ENCODE peak calls at places on chromosome 17, in ten cellular contexts. B, K, I, Q, X, L, O, S, G and V are unnamed samples.

GRCh38 chr17:49646391-49647255 is 31.3 kb downstream of the SPOP start:
- DNase-seq in G (peak; percentile 77), Q (no peak), I (no peak), L (no peak), O (no peak), X (no peak), K (peak; percentile 38), B (no peak), S (peak; percentile 13), V (no peak)

GRCh38 chr17:17870292-17870691 is 33.5 kb upstream of the SREBF1 start:
- DNase-seq in K (no peak), B (no peak), I (no peak), L (no peak), Q (no peak), G (no peak), X (no peak), S (no peak), O (no peak), V (no peak)

GRCh38 chr17:80146121-80147034 is 550 bp downstream of the EIF4A3 start:
- DNase-seq in S (no peak), K (peak; percentile 27), B (peak; percentile 72), G (peak; percentile 16), L (no peak), O (no peak), I (no peak), X (no peak), Q (no peak), V (no peak)

GRCh38 chr17:75475851-75476250 is 19.4 kb downstream of the TMEM94 start:
- DNase-seq in L (peak; percentile 51), O (no peak), B (peak; percentile 66), S (no peak), K (peak; percentile 51), X (no peak), G (peak; percentile 18), I (no peak), Q (no peak), V (no peak)

GRCh38 chr17:50052822-50053653 is 2.9 kb upstream of the ITGA3 start:
- DNase-seq in K (peak; percentile 71), X (peak; percentile 65), I (no peak), G (peak; percentile 38), Q (no peak), B (peak; percentile 74), S (no peak), O (no peak), L (peak; percentile 50), V (no peak)

GRCh38 chr17:39867891-39868553 is at the start of gene ZPBP2:
- DNase-seq in K (no peak), I (no peak), B (no peak), O (no peak), S (no peak), G (no peak), L (no peak), Q (no peak), X (no peak), V (no peak)

GRCh38 chr17:77783991-77784820 is 174.3 kb upstream of the TNRC6C start:
- DNase-seq in K (no peak), B (no peak), X (no peak), Q (no peak), G (no peak), I (no peak), L (no peak), O (no peak), S (no peak), V (no peak)

GRCh38 chr17:77325826-77326581 is 185.2 kb downstream of the SEC14L1 start:
- DNase-seq in S (no peak), Q (peak; percentile 10), B (peak; percentile 48), K (no peak), O (no peak), L (no peak), I (no peak), G (no peak), X (peak; percentile 46), V (no peak)

GRCh38 chr17:31269597-31269996 is 27.4 kb downstream of the OMG start:
- DNase-seq in G (peak; percentile 97), K (peak; percentile 88), B (no peak), I (peak; percentile 27), S (no peak), Q (no peak), X (no peak), O (no peak), L (no peak), V (no peak)

GRCh38 chr17:586920-587319 is 127.7 kb downstream of the VPS53 start:
- DNase-seq in S (no peak), O (no peak), G (no peak), L (no peak), K (no peak), Q (no peak), I (no peak), B (no peak), X (no peak), V (no peak)
- TF ChIP-seq CTCF in S (no peak), O (no peak), G (no peak), L (no peak), K (no peak), Q (no peak), I (no peak), B (no peak), X (no peak), V (no peak)

GRCh38 chr17:57620576-57620975 is 124.5 kb downstream of the CCDC182 start:
- DNase-seq in I (no peak), O (no peak), G (no peak), B (peak; percentile 8), Q (no peak), X (no peak), S (no peak), K (no peak), L (no peak), V (no peak)

GRCh38 chr17:57615836-57616235 is 129.3 kb downstream of the CCDC182 start:
- DNase-seq in B (peak; percentile 20), S (no peak), L (no peak), Q (no peak), G (no peak), X (no peak), I (no peak), K (no peak), O (no peak), V (no peak)

GRCh38 chr17:57614742-57615141 is 130.4 kb downstream of the CCDC182 start:
- DNase-seq in K (no peak), X (no peak), O (no peak), G (no peak), I (no peak), S (no peak), B (no peak), Q (no peak), L (no peak), V (peak; percentile 65)

GRCh38 chr17:57619061-57619937 is 125.8 kb downstream of the CCDC182 start:
- DNase-seq in X (no peak), I (no peak), G (peak; percentile 78), S (no peak), B (peak; percentile 22), L (no peak), Q (no peak), K (no peak), O (no peak), V (no peak)

GRCh38 chr17:57617218-57617617 is 127.9 kb downstream of the CCDC182 start:
- DNase-seq in I (no peak), O (no peak), X (no peak), K (no peak), G (no peak), B (no peak), Q (no peak), S (no peak), L (no peak), V (no peak)
- TF ChIP-seq CTCF in I (no peak), O (no peak), X (no peak), K (no peak), G (no peak), B (no peak), Q (no peak), S (no peak), L (no peak), V (no peak)

GRCh38 chr17:19867654-19868395 is at the start of gene ULK2:
- DNase-seq in B (peak; percentile 84), L (peak; percentile 74), S (no peak), O (peak; percentile 82), I (peak; percentile 52), Q (no peak), G (peak; percentile 69), K (peak; percentile 72), X (peak; percentile 71), V (no peak)
- TF ChIP-seq CTCF in B (no peak), L (no peak), S (no peak), O (no peak), I (peak; percentile 39), Q (no peak), G (peak; percentile 37), K (peak; percentile 10), X (no peak), V (no peak)

DNA sequence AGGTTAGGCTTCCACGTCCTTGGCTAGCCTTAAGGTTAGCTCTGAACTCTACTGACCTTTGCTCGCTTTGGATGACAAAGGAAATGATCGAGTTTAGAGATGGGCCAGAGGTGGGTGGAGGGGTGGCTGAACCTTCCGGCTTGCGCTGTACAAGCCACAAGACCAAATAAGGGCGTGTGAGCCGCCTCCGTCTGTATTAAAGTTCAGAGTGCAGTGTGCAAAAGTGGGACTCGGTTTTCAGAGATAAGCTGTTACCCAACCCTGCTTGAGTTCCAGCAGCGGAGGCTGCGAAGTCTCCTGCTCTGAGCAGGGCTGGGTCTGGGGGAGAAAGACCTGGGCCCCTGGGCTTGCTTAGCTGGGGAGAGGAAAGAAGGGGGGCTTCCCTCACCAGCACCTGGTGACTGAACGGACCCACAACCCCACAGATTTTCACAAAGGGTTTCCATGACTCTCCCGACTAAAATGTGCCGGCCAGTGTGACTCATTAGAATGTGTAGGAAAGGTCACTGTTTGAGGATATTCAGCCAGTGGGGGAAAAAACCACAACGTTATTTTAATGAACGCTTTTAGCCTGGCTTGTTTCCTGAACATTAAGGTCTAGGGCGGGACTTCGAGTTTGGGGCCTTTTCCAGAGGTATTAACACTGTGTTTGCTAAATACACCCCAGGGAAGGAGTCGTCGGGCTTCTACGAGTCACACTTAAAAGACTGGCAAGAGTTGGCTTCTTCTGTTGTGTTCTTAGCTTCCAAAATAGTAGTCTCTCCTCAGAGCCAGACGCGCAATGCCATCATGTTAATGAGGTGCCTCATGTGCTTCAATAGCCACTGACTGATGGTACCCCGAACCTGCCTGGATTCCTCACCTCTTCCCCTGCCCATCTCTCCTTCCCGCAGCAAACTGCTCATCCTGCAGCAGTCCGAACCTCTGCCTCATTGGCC is 67.0 kb downstream of the CENPV start:
- DNase-seq in K (peak; percentile 96), X (peak; percentile 90), S (peak; percentile 96), L (peak; percentile 72), O (peak; percentile 32), B (peak; percentile 86), G (peak; percentile 98), I (peak; percentile 99), Q (no peak), V (no peak)
- TF ChIP-seq CTCF in K (no peak), X (no peak), S (no peak), L (no peak), O (no peak), B (no peak), G (no peak), I (no peak), Q (no peak), V (no peak)

GRCh38 chr17:68327823-68328557 is 36.7 kb downstream of the ARSG start:
- DNase-seq in G (no peak), O (no peak), X (no peak), L (no peak), S (no peak), I (no peak), B (no peak), K (no peak), Q (no peak), V (no peak)
- TF ChIP-seq CTCF in G (peak; percentile 10), O (no peak), X (no peak), L (peak; percentile 18), S (peak; percentile 43), I (no peak), B (no peak), K (no peak), Q (no peak), V (no peak)